ENCODE peak calls at places on chromosome 10, in nine cellular contexts. Y is GM13977, N is Peyer's patch, Q is coronary artery, O is breast epithelium, I is brain microvascular endothelial cell, A is gastrocnemius medialis, E is progenitor cell of endocrine pancreas, B is kidney. X is an unnamed sample.

GRCh38 chr10:96619120-96619519 is 32.3 kb upstream of the TM9SF3 start:
- DNase-seq in Y (no peak), N (no peak), Q (no peak), O (no peak), I (no peak), A (no peak), E (no peak), B (no peak), X (no peak)

GRCh38 chr10:28241766-28242399 is 61.0 kb downstream of the MPP7 start:
- DNase-seq in Y (peak), N (no peak), Q (no peak), O (no peak), I (peak), A (no peak), E (no peak), B (no peak), X (no peak)

GRCh38 chr10:124378271-124378670 is 40.5 kb downstream of the OAT start:
- DNase-seq in Y (no peak), N (no peak), Q (no peak), O (no peak), I (no peak), A (no peak), E (no peak), B (no peak), X (no peak)

GRCh38 chr10:63588436-63589180 is 67.4 kb downstream of the REEP3 start:
- DNase-seq in Y (no peak), N (no peak), Q (no peak), O (no peak), I (no peak), A (no peak), E (no peak), B (no peak), X (no peak)

GRCh38 chr10:51063659-51064535 is 10.4 kb upstream of the PRKG1 start:
- DNase-seq in Y (no peak), N (no peak), Q (no peak), O (no peak), I (no peak), A (no peak), E (no peak), B (no peak), X (no peak)

GRCh38 chr10:100743626-100744135 is 1.7 kb upstream of the PAX2 start:
- DNase-seq in Y (peak), N (no peak), Q (no peak), O (no peak), I (no peak), A (no peak), E (no peak), B (peak), X (no peak)

GRCh38 chr10:127556911-127557310 is 7.8 kb downstream of the NPS start:
- DNase-seq in Y (no peak), N (no peak), Q (no peak), O (no peak), I (peak), A (no peak), E (peak), B (no peak), X (no peak)

GRCh38 chr10:103442031-103442461 is 10.1 kb downstream of the CALHM2 start:
- DNase-seq in Y (no peak), N (no peak), Q (no peak), O (no peak), I (peak), A (peak), E (no peak), B (no peak), X (no peak)

GRCh38 chr10:104937528-104937927 is 296.4 kb downstream of the SORCS3 start:
- DNase-seq in Y (no peak), N (no peak), Q (no peak), O (no peak), I (no peak), A (no peak), E (no peak), B (peak), X (no peak)

GRCh38 chr10:99524050-99524666 is 8.6 kb upstream of the NKX2-3 start:
- DNase-seq in Y (no peak), N (no peak), Q (no peak), O (no peak), I (no peak), A (no peak), E (no peak), B (no peak), X (no peak)

GRCh38 chr10:55746002-55746401 is 615.1 kb downstream of the ZWINT start:
- DNase-seq in Y (no peak), N (no peak), Q (no peak), O (no peak), I (no peak), A (no peak), E (no peak), B (no peak), X (no peak)

GRCh38 chr10:118775478-118775877 is 20.7 kb upstream of the CACUL1 start:
- DNase-seq in Y (no peak), N (no peak), Q (no peak), O (no peak), I (no peak), A (no peak), E (no peak), B (no peak), X (no peak)
- TF ChIP-seq CTCF in Y (peak), N (peak), Q (no peak), O (no peak), I (no peak), A (no peak), E (no peak), B (no peak), X (no peak)

GRCh38 chr10:98423691-98424120 is 8.7 kb upstream of the PYROXD2 start:
- DNase-seq in Y (no peak), N (no peak), Q (peak), O (no peak), I (no peak), A (no peak), E (no peak), B (no peak), X (no peak)
- TF ChIP-seq CTCF in Y (no peak), N (no peak), Q (no peak), O (no peak), I (peak), A (no peak), E (peak), B (no peak), X (no peak)

DNA sequence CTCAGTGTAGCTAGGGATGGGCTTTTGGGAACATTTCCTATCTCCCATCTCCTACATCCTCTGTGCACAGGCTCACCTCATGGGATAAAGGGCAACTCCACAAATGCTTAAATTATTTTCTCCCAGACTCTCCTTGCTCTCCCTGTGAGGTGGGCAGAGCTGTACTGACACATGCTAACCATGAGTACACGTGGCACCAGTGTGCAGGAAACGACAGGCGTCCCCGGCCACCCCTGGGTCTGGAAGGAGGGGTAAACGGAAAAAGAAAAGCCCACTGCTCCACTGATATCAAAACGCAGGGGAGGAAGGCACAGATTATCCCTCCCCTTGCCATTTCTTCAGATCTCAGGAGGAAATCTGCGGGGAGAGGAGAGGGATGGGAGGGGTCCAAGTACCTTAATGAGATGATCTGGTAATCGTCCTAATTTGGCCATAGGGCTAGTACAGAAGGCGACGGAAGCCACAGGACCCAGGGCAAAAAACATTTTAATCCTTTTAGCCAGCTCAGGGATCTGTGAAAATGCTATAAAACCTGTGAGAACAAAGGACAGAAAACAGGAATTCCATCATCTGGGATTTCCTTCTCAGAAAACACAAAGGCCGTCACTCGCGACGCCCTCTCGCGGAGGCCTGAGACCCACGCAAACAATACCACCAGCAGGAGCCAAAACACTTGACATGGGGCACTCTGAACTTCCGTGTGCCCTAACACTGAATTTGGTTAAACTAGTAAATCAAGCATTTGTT is 17.8 kb upstream of the CH25H start:
- DNase-seq in Y (no peak), N (no peak), Q (no peak), O (no peak), I (no peak), A (no peak), E (no peak), B (no peak), X (no peak)
- TF ChIP-seq CTCF in Y (peak), N (no peak), Q (no peak), O (peak), I (peak), A (no peak), E (peak), B (no peak), X (no peak)

GRCh38 chr10:244227-244626 is 109.0 kb downstream of the ZMYND11 start:
- DNase-seq in Y (no peak), N (no peak), Q (no peak), O (no peak), I (no peak), A (no peak), E (no peak), B (no peak), X (no peak)

GRCh38 chr10:234708-235406 is 99.6 kb downstream of the ZMYND11 start:
- DNase-seq in Y (no peak), N (no peak), Q (no peak), O (no peak), I (no peak), A (no peak), E (no peak), B (no peak), X (no peak)

GRCh38 chr10:235921-236320 is 100.7 kb downstream of the ZMYND11 start:
- DNase-seq in Y (no peak), N (no peak), Q (no peak), O (no peak), I (no peak), A (no peak), E (no peak), B (no peak), X (no peak)

GRCh38 chr10:241451-241850 is 106.2 kb downstream of the ZMYND11 start:
- DNase-seq in Y (no peak), N (no peak), Q (no peak), O (no peak), I (no peak), A (no peak), E (no peak), B (no peak), X (no peak)

DNA sequence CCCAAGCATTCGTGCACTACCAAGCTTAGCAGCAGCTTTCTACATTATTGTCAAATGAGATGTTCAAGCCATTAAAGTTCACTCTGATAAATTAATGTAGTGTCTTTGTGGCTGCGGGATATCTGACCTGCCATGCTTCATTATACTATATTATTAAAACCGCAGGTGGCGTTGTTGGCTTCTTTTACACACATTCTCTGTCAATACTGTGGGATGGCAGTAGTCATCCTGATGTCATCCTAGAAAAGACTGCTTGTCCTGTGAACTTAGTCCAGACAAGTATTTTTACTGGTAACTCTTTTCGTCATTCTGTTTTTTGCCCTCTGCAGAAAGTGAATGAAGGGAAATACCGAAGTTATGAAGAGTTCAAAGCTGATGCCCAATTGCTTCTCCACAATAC is 103.9 kb downstream of the ZMYND11 start:
- DNase-seq in Y (no peak), N (no peak), Q (no peak), O (no peak), I (peak), A (no peak), E (no peak), B (no peak), X (no peak)
- TF ChIP-seq CTCF in Y (no peak), N (no peak), Q (no peak), O (no peak), I (peak), A (no peak), E (no peak), B (no peak), X (no peak)

GRCh38 chr10:17847586-17848296 is 38.6 kb downstream of the MRC1 start:
- DNase-seq in Y (no peak), N (no peak), Q (no peak), O (no peak), I (no peak), A (no peak), E (no peak), B (no peak), X (no peak)
- TF ChIP-seq CTCF in Y (peak), N (peak), Q (no peak), O (no peak), I (peak), A (no peak), E (peak), B (peak), X (no peak)

GRCh38 chr10:70307096-70307495 is 23.3 kb upstream of the NPFFR1 start:
- DNase-seq in Y (no peak), N (no peak), Q (no peak), O (no peak), I (no peak), A (no peak), E (no peak), B (no peak), X (no peak)
- TF ChIP-seq CTCF in Y (no peak), N (no peak), Q (no peak), O (no peak), I (no peak), A (no peak), E (no peak), B (no peak), X (no peak)

GRCh38 chr10:78604721-78605120 is 464.0 kb upstream of the ZMIZ1 start:
- DNase-seq in Y (no peak), N (no peak), Q (peak), O (no peak), I (no peak), A (no peak), E (no peak), B (no peak), X (no peak)

GRCh38 chr10:78602201-78602917 is 466.4 kb upstream of the ZMIZ1 start:
- DNase-seq in Y (no peak), N (no peak), Q (peak), O (no peak), I (no peak), A (no peak), E (no peak), B (no peak), X (no peak)

GRCh38 chr10:78604286-78604685 is 464.5 kb upstream of the ZMIZ1 start:
- DNase-seq in Y (no peak), N (no peak), Q (peak), O (no peak), I (no peak), A (no peak), E (no peak), B (no peak), X (no peak)

GRCh38 chr10:78600740-78601139 is 468.0 kb upstream of the ZMIZ1 start:
- DNase-seq in Y (no peak), N (no peak), Q (peak), O (no peak), I (no peak), A (no peak), E (no peak), B (no peak), X (no peak)

DNA sequence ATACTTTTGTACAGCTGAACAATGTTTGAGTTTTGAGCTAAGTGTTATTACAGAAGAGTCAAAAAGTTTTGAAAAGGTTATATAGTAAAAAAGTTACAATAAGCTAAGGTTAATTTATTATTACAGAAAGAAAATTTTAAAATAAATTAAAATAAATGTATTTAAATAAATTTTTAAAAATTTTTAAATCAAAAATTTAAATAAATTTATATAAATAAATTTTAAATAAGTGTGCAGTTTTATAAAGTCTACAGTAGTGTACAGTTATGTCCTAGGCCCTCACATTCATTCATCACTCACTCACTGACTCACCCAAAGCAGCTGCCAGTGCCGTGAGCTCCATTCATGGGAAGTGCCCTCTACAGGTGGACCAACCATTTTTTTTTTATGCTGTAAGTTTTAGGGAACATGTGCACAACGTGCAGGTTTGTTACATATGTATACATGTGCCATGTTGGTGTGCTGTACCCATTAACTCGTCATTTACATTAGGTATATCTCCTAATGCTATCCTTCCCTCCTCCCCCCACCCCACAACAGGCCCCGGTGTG is 462.9 kb upstream of the ZMIZ1 start:
- DNase-seq in Y (no peak), N (no peak), Q (no peak), O (no peak), I (no peak), A (no peak), E (no peak), B (no peak), X (no peak)
- TF ChIP-seq CTCF in Y (no peak), N (peak), Q (no peak), O (no peak), I (peak), A (no peak), E (no peak), B (no peak), X (no peak)

GRCh38 chr10:134743-135600 is at the start of gene ZMYND11:
- DNase-seq in Y (peak), N (peak), Q (peak), O (peak), I (peak), A (peak), E (peak), B (peak), X (no peak)
- TF ChIP-seq CTCF in Y (no peak), N (peak), Q (no peak), O (peak), I (no peak), A (peak), E (no peak), B (peak), X (no peak)